ENCODE peak calls at places on chromosomes 16 and 17, in seven cellular contexts. Z is gastrocnemius medialis, N is AG10803, B is bronchial epithelial cell, E is NB4, H is Panc1, I is ovary. K is an unnamed sample.

GRCh38 chr16:15452456-15452855 is 18.1 kb downstream of the BMERB1 start:
- DNase-seq in Z (no peak), N (no peak), B (no peak), E (no peak), H (no peak), I (no peak), K (no peak)

GRCh38 chr17:29131814-29132682 is 48.1 kb downstream of the MYO18A start:
- DNase-seq in Z (no peak), N (peak), B (no peak), E (peak), H (no peak), I (no peak), K (no peak)

GRCh38 chr16:48963306-48963705 is 318.3 kb downstream of the CBLN1 start:
- DNase-seq in Z (no peak), N (peak), B (peak), E (no peak), H (no peak), I (no peak), K (no peak)

GRCh38 chr17:29341726-29342125 is 47.8 kb upstream of the NUFIP2 start:
- DNase-seq in Z (no peak), N (peak), B (peak), E (peak), H (no peak), I (no peak), K (no peak)

GRCh38 chr17:76492989-76493501 is 8.2 kb downstream of the RHBDF2 start:
- DNase-seq in Z (peak), N (peak), B (peak), E (peak), H (no peak), I (no peak), K (no peak)

GRCh38 chr16:71933913-71934696 is 38.8 kb downstream of the IST1 start:
- DNase-seq in Z (no peak), N (peak), B (peak), E (no peak), H (no peak), I (no peak), K (peak)

GRCh38 chr17:39831588-39831987 is 32.5 kb downstream of the IKZF3 start:
- DNase-seq in Z (no peak), N (no peak), B (no peak), E (no peak), H (no peak), I (no peak), K (no peak)

GRCh38 chr16:82360024-82360783 is 190.2 kb upstream of the MPHOSPH6 start:
- DNase-seq in Z (no peak), N (no peak), B (no peak), E (peak), H (no peak), I (no peak), K (no peak)

GRCh38 chr16:51762081-51762995 is 611.3 kb upstream of the SALL1 start:
- DNase-seq in Z (no peak), N (peak), B (peak), E (peak), H (peak), I (peak), K (peak)

GRCh38 chr17:81090361-81091133 is 55.6 kb downstream of the BAIAP2 start:
- DNase-seq in Z (peak), N (peak), B (peak), E (peak), H (no peak), I (no peak), K (no peak)

GRCh38 chr16:27239026-27239425 is 29.5 kb downstream of the NSMCE1 start:
- DNase-seq in Z (no peak), N (no peak), B (no peak), E (no peak), H (no peak), I (no peak), K (no peak)

GRCh38 chr16:17565605-17566004 is 94.8 kb upstream of the XYLT1 start:
- DNase-seq in Z (no peak), N (no peak), B (no peak), E (no peak), H (no peak), I (no peak), K (no peak)
- TF ChIP-seq CTCF in Z (no peak), N (no peak), B (no peak), E (peak), H (peak), I (no peak), K (no peak)

GRCh38 chr16:11673091-11674000 is 5.1 kb downstream of the SNN start:
- DNase-seq in Z (peak), N (no peak), B (no peak), E (no peak), H (no peak), I (peak), K (no peak)
- H3K4me3 ChIP-seq in Z (no peak), N (no peak), B (no peak), E (no peak), H (no peak), I (no peak), K (no peak)

GRCh38 chr17:69524854-69525253 is 110.4 kb downstream of the MAP2K6 start:
- DNase-seq in Z (no peak), N (no peak), B (no peak), E (peak), H (no peak), I (no peak), K (no peak)
- TF ChIP-seq CTCF in Z (no peak), N (peak), B (no peak), E (no peak), H (peak), I (no peak), K (no peak)

GRCh38 chr16:75251280-75252048 is at the start of gene BCAR1:
- DNase-seq in Z (peak), N (peak), B (peak), E (peak), H (no peak), I (peak), K (peak)
- H3K4me3 ChIP-seq in Z (peak), N (peak), B (peak), E (peak), H (peak), I (peak), K (peak)

GRCh38 chr17:35051183-35051578 is 12.3 kb downstream of the RFFL start:
- DNase-seq in Z (no peak), N (no peak), B (peak), E (peak), H (no peak), I (no peak), K (no peak)

GRCh38 chr17:35052240-35052608 is 11.3 kb downstream of the RFFL start:
- DNase-seq in Z (no peak), N (peak), B (no peak), E (peak), H (no peak), I (no peak), K (no peak)

GRCh38 chr17:35052780-35053179 is 10.7 kb downstream of the RFFL start:
- DNase-seq in Z (no peak), N (no peak), B (no peak), E (no peak), H (no peak), I (no peak), K (no peak)

GRCh38 chr17:35053204-35053603 is 10.3 kb downstream of the RFFL start:
- DNase-seq in Z (no peak), N (no peak), B (no peak), E (no peak), H (no peak), I (no peak), K (no peak)

GRCh38 chr17:35051579-35052239 is 11.8 kb downstream of the RFFL start:
- DNase-seq in Z (no peak), N (peak), B (no peak), E (peak), H (no peak), I (no peak), K (no peak)
- TF ChIP-seq CTCF in Z (no peak), N (no peak), B (no peak), E (no peak), H (no peak), I (no peak), K (no peak)

GRCh38 chr16:29714396-29714795 is 31.4 kb downstream of the C16orf54 start:
- DNase-seq in Z (no peak), N (no peak), B (no peak), E (no peak), H (no peak), I (no peak), K (no peak)

GRCh38 chr16:29708917-29709600 is 30.1 kb downstream of the QPRT start:
- DNase-seq in Z (no peak), N (no peak), B (no peak), E (no peak), H (no peak), I (no peak), K (no peak)

GRCh38 chr16:29714972-29715371 is 30.8 kb downstream of the C16orf54 start:
- DNase-seq in Z (no peak), N (no peak), B (no peak), E (no peak), H (no peak), I (no peak), K (no peak)

GRCh38 chr16:29712770-29713169 is 33.0 kb downstream of the C16orf54 start:
- DNase-seq in Z (no peak), N (no peak), B (no peak), E (peak), H (no peak), I (no peak), K (no peak)

DNA sequence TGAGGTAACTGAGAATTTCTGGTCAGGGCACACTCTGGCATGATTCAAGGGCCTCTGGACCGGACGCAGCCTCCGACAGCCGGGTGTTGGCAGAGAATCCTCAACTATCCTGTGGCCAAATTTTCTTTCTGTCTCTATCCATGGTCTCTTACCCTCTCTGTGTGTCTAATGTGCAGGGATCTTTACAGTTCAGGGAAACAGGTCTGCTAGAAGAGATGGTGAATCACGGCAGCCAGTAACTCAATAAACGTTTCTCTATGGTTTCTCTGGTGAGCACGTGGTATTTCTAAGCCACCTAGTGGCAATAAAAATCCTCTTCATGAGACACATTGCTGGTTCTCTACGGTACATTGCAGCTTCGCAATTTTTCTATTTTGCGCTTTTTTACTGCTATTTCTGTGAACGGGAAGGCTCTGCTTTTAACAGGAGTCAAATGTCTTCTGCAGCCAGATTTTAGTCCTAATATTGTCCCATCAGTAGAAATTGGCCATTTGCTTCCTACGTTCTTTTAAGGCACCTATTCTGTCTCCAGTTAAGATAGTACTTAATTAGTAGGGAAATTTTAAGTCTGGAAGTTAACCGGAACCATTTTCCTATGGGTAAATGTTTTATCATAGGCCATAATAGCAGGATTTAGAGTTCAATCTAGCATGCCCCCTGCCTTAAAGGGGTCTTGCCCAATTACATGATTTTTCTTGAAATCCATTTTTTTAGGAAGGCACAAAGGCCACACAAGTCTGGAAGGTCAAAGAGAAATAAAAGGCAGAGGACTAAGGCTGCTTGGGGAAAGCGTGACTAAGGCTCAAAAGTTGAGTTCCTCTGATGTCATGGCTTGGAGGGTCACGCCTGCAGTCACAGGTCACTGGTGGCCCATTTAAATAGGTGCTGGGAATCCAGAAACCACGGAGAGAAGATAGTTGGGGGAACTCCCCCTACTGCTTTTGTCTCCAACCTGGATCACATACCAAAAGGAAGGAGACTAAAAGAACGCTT is 31.5 kb downstream of the QPRT start:
- DNase-seq in Z (no peak), N (peak), B (peak), E (peak), H (peak), I (no peak), K (peak)
- H3K4me3 ChIP-seq in Z (peak), N (no peak), B (no peak), E (no peak), H (no peak), I (no peak), K (no peak)

DNA sequence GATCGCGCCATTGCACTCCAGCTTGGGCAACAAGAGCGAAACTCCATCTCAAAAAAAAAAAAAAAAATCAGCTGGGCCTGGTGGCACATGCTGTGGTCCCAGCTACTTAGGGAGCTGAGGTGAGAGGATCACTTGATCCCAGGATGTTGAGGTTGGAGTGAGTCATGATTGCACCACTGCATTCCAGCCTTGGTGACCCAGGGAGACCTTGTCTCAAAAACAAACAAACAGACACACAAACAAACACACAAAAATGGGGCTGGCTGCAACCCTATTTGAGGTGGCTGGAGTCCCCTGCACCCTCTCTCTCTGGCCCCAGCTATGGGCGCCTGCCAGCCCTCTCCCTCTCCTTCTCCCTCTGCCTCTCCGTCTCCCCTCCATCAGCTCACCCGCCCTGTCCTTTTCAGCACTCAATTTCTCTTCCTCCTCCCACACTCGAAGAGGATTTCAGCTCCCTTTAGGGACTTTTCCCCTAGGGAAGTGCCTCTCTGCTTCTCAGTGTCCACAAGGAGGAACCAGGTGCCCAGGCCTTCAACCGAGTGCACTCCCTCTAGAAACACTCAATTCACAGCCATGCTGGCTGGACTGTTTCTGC is 17.5 kb upstream of the TFAP4 start:
- DNase-seq in Z (peak), N (peak), B (peak), E (peak), H (peak), I (no peak), K (no peak)
- TF ChIP-seq CTCF in Z (no peak), N (peak), B (peak), E (no peak), H (no peak), I (no peak), K (peak)

GRCh38 chr16:86580063-86580797 is 1.9 kb downstream of the FOXL1 start:
- DNase-seq in Z (no peak), N (no peak), B (no peak), E (no peak), H (no peak), I (no peak), K (no peak)
- H3K4me3 ChIP-seq in Z (no peak), N (peak), B (peak), E (no peak), H (peak), I (no peak), K (peak)

GRCh38 chr16:4684030-4684715 is 9.2 kb upstream of the NUDT16L1 start:
- DNase-seq in Z (peak), N (no peak), B (no peak), E (no peak), H (no peak), I (peak), K (no peak)

GRCh38 chr16:4681471-4682083 is 11.8 kb upstream of the NUDT16L1 start:
- DNase-seq in Z (peak), N (no peak), B (no peak), E (no peak), H (no peak), I (peak), K (no peak)

GRCh38 chr16:4683255-4684029 is 9.9 kb upstream of the NUDT16L1 start:
- DNase-seq in Z (peak), N (no peak), B (no peak), E (no peak), H (no peak), I (no peak), K (no peak)

GRCh38 chr16:4682084-4682581 is 11.2 kb upstream of the NUDT16L1 start:
- DNase-seq in Z (no peak), N (no peak), B (no peak), E (no peak), H (no peak), I (no peak), K (no peak)

DNA sequence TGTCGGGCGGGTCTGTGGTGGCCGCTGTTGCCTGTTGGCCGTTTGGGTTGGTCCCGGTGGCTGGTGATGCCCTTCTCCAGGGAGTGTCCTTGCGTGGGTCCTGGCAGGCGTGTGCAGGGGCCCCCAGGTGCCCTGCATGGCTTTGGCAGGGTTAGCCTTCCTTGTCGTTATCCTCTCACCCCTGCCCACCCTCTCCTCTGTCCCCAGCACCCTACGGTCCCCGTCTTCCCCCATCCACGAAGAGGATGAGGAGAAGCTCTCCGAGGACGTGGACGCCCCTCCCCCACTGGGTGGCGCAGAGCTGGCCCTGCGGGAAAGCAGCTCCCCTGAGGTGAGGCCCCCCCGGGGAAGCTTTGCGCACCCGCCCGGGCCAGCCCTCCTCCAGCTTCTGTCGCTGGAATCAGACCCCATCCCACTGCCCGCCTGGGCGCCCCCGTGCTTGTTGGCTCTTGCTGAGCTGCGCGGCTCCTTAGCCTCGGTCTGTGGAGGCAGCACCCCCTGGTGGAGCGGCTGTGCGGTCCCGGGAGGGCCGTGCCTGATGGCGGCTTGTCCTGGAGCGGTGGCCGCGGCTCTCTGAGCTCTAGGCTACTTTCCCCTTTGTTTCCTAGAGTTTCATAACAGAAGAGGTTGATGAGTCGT is 10.6 kb upstream of the NUDT16L1 start:
- DNase-seq in Z (peak), N (no peak), B (peak), E (peak), H (no peak), I (peak), K (no peak)
- TF ChIP-seq CTCF in Z (no peak), N (no peak), B (peak), E (peak), H (no peak), I (no peak), K (peak)